ENCODE peak calls at places on chromosomes 13 and 19, in ten cellular contexts. J is T-cell; N is Right ventricle myocardium superior; F is AG09309; W is Kasumi-1; R is H9; U is mucosa of gallbladder; V is SW480; H is NCI-H2029; T is effector CD4-positive, alpha-beta T cell. L is an unnamed sample.

GRCh38 chr13:42652642-42653415 is 78.9 kb downstream of the TNFSF11 start:
- DNase-seq in J (no peak), N (no peak), F (no peak), W (no peak), R (no peak), U (no peak), V (no peak), H (no peak), T (no peak), L (peak)

GRCh38 chr19:44847144-44848035 is 1.3 kb downstream of the NECTIN2 start:
- DNase-seq in J (no peak), N (peak), F (no peak), W (peak), R (peak), U (peak), V (no peak), H (no peak), T (no peak), L (peak)

GRCh38 chr19:2567580-2567979 is 91.7 kb downstream of the GADD45B start:
- DNase-seq in J (no peak), N (peak), F (no peak), W (peak), R (no peak), U (peak), V (no peak), H (no peak), T (no peak), L (peak)

GRCh38 chr19:862529-863304 is 3.3 kb downstream of the CFD start:
- DNase-seq in J (peak), N (peak), F (no peak), W (no peak), R (peak), U (peak), V (peak), H (peak), T (peak), L (peak)

GRCh38 chr19:44818470-44818856 is 9.6 kb downstream of the BCAM start:
- DNase-seq in J (no peak), N (no peak), F (no peak), W (no peak), R (no peak), U (no peak), V (no peak), H (no peak), T (no peak), L (no peak)

GRCh38 chr13:101875717-101876393 is 423.4 kb downstream of the ITGBL1 start:
- DNase-seq in J (no peak), N (no peak), F (peak), W (no peak), R (no peak), U (no peak), V (peak), H (peak), T (no peak), L (no peak)

GRCh38 chr13:44921478-44921877 is 67.8 kb downstream of the NUFIP1 start:
- DNase-seq in J (no peak), N (no peak), F (no peak), W (no peak), R (peak), U (no peak), V (peak), H (no peak), T (no peak), L (peak)

GRCh38 chr19:8526345-8527062 is 12.5 kb upstream of the ZNF414 start:
- DNase-seq in J (no peak), N (peak), F (no peak), W (no peak), R (peak), U (peak), V (peak), H (peak), T (no peak), L (peak)

GRCh38 chr19:12521996-12522395 is 29.3 kb downstream of the ZNF564 start:
- DNase-seq in J (no peak), N (no peak), F (no peak), W (no peak), R (peak), U (no peak), V (no peak), H (no peak), T (no peak), L (no peak)

GRCh38 chr13:102897371-102898138 is 51.7 kb downstream of the ERCC5 start:
- DNase-seq in J (no peak), N (peak), F (no peak), W (no peak), R (no peak), U (no peak), V (no peak), H (no peak), T (no peak), L (no peak)

L was measured in islet precursor cell.